ENCODE peak calls at places on chromosomes 2 and 18, in five cellular contexts. One of them, this sample, is unnamed.

GRCh38 chr2:171235262-171235881 is 74.7 kb upstream of the TLK1 start:
- DNase-seq in HL-60: no peak
- DNase-seq in AG04450: no peak
- DNase-seq in ovary: no peak
- DNase-seq in PC-3: no peak
- DNase-seq in this sample: no peak

GRCh38 chr2:21415234-21415633 is 291.5 kb downstream of the TDRD15 start:
- DNase-seq in AG04450: no peak
- DNase-seq in PC-3: no peak
- DNase-seq in ovary: no peak
- DNase-seq in HL-60: no peak
- DNase-seq in this sample: no peak

GRCh38 chr2:239195992-239196391 is 204.8 kb downstream of the HDAC4 start:
- DNase-seq in ovary: no peak
- DNase-seq in AG04450: no peak
- DNase-seq in PC-3: no peak
- DNase-seq in HL-60: no peak
- DNase-seq in this sample: no peak

GRCh38 chr18:3603460-3604259 is 153.7 kb downstream of the TGIF1 start:
- DNase-seq in ovary: no peak
- DNase-seq in HL-60: peak; percentile 59
- DNase-seq in PC-3: peak; percentile 94
- DNase-seq in AG04450: peak; percentile 91
- DNase-seq in this sample: no peak

GRCh38 chr2:54212456-54212855 is 43.6 kb downstream of the TSPYL6 start:
- DNase-seq in HL-60: no peak
- DNase-seq in ovary: no peak
- DNase-seq in PC-3: peak; percentile 60
- DNase-seq in AG04450: peak; percentile 84
- DNase-seq in this sample: no peak

GRCh38 chr2:14700753-14701152 is 68.2 kb downstream of the LRATD1 start:
- DNase-seq in ovary: no peak
- DNase-seq in HL-60: no peak
- DNase-seq in PC-3: peak; percentile 69
- DNase-seq in AG04450: peak; percentile 71
- DNase-seq in this sample: no peak

GRCh38 chr2:232600053-232600773 is 33.2 kb upstream of the EFHD1 start:
- DNase-seq in PC-3: no peak
- DNase-seq in HL-60: no peak
- DNase-seq in AG04450: no peak
- DNase-seq in ovary: no peak
- DNase-seq in this sample: no peak

GRCh38 chr18:73668051-73668450 is 479.6 kb downstream of the FBXO15 start:
- DNase-seq in ovary: no peak
- DNase-seq in PC-3: no peak
- DNase-seq in HL-60: no peak
- DNase-seq in AG04450: no peak
- DNase-seq in this sample: no peak

GRCh38 chr2:197322729-197323720 is 12.4 kb upstream of the ANKRD44 start:
- DNase-seq in HL-60: no peak
- DNase-seq in PC-3: no peak
- DNase-seq in AG04450: no peak
- DNase-seq in ovary: no peak
- DNase-seq in this sample: no peak

GRCh38 chr2:213475433-213475832 is 191.2 kb downstream of the SPAG16 start:
- DNase-seq in HL-60: no peak
- DNase-seq in PC-3: no peak
- DNase-seq in AG04450: no peak
- DNase-seq in ovary: no peak
- DNase-seq in this sample: no peak

GRCh38 chr2:177970670-177971454 is 101.7 kb downstream of the PDE11A start:
- DNase-seq in PC-3: no peak
- DNase-seq in HL-60: no peak
- DNase-seq in ovary: no peak
- DNase-seq in AG04450: no peak
- DNase-seq in this sample: no peak

GRCh38 chr2:20561703-20562454 is 89.0 kb downstream of the HS1BP3 start:
- DNase-seq in PC-3: no peak
- DNase-seq in HL-60: no peak
- DNase-seq in AG04450: no peak
- DNase-seq in ovary: no peak
- DNase-seq in this sample: no peak

GRCh38 chr18:61785588-61785987 is 107.2 kb downstream of the RNF152 start:
- DNase-seq in AG04450: no peak
- DNase-seq in HL-60: no peak
- DNase-seq in PC-3: no peak
- DNase-seq in ovary: no peak
- DNase-seq in this sample: no peak

GRCh38 chr2:2325538-2325937 is 5.5 kb downstream of the MYT1L start:
- DNase-seq in AG04450: no peak
- DNase-seq in PC-3: no peak
- DNase-seq in ovary: no peak
- DNase-seq in HL-60: no peak
- DNase-seq in this sample: no peak

GRCh38 chr18:49459404-49460171 is 857 bp downstream of the DYM start:
- DNase-seq in PC-3: peak; percentile 16
- DNase-seq in ovary: no peak
- DNase-seq in AG04450: no peak
- DNase-seq in HL-60: peak; percentile 40
- DNase-seq in this sample: no peak

GRCh38 chr2:201909961-201910361 is 103.6 kb downstream of the CDK15 start:
- DNase-seq in ovary: no peak
- DNase-seq in AG04450: no peak
- DNase-seq in HL-60: peak; percentile 42
- DNase-seq in PC-3: no peak
- DNase-seq in this sample: no peak

GRCh38 chr2:216596234-216596985 is 36.8 kb upstream of the IGFBP2 start:
- DNase-seq in AG04450: peak; percentile 67
- DNase-seq in PC-3: peak; percentile 25
- DNase-seq in HL-60: no peak
- DNase-seq in ovary: no peak
- DNase-seq in this sample: no peak

GRCh38 chr2:54558188-54558975 is 102.3 kb downstream of the SPTBN1 start:
- DNase-seq in ovary: peak; percentile 55
- DNase-seq in PC-3: peak; percentile 74
- DNase-seq in AG04450: no peak
- DNase-seq in HL-60: peak; percentile 85
- DNase-seq in this sample: peak; percentile 70

GRCh38 chr18:12744103-12744502 is 41.3 kb downstream of the PSMG2 start:
- DNase-seq in HL-60: peak; percentile 23
- DNase-seq in PC-3: peak; percentile 92
- DNase-seq in ovary: no peak
- DNase-seq in AG04450: peak; percentile 47
- DNase-seq in this sample: no peak

GRCh38 chr2:240424341-240425235 is 10.9 kb upstream of the GPC1 start:
- DNase-seq in PC-3: no peak
- DNase-seq in HL-60: no peak
- DNase-seq in AG04450: no peak
- DNase-seq in ovary: peak; percentile 15
- DNase-seq in this sample: peak; percentile 62

GRCh38 chr18:35174093-35174731 is 66.6 kb upstream of the ZNF397 start:
- DNase-seq in HL-60: peak; percentile 72
- DNase-seq in PC-3: no peak
- DNase-seq in ovary: no peak
- DNase-seq in AG04450: no peak
- DNase-seq in this sample: no peak

GRCh38 chr2:29363111-29363510 is 247.9 kb downstream of the CLIP4 start:
- DNase-seq in ovary: no peak
- DNase-seq in PC-3: no peak
- DNase-seq in HL-60: no peak
- DNase-seq in AG04450: no peak
- DNase-seq in this sample: no peak

GRCh38 chr2:213316001-213316735 is 31.9 kb downstream of the SPAG16 start:
- DNase-seq in PC-3: peak; percentile 78
- DNase-seq in ovary: no peak
- DNase-seq in HL-60: no peak
- DNase-seq in AG04450: no peak
- DNase-seq in this sample: no peak

GRCh38 chr2:126909366-126909765 is 10.7 kb downstream of the TEX51 start:
- DNase-seq in PC-3: no peak
- DNase-seq in HL-60: no peak
- DNase-seq in ovary: no peak
- DNase-seq in AG04450: no peak
- DNase-seq in this sample: no peak

GRCh38 chr18:9135912-9136314 is 668 bp upstream of the ANKRD12 start:
- DNase-seq in PC-3: peak; percentile 64
- DNase-seq in HL-60: peak; percentile 60
- DNase-seq in AG04450: no peak
- DNase-seq in ovary: no peak
- DNase-seq in this sample: no peak

GRCh38 chr2:133884739-133885381 is 316.6 kb upstream of the NCKAP5 start:
- DNase-seq in PC-3: peak; percentile 54
- DNase-seq in HL-60: no peak
- DNase-seq in ovary: no peak
- DNase-seq in AG04450: no peak
- DNase-seq in this sample: no peak
- TF ChIP-seq CTCF in PC-3: peak; percentile 68
- TF ChIP-seq CTCF in HL-60: no peak
- TF ChIP-seq CTCF in ovary: no peak
- TF ChIP-seq CTCF in AG04450: peak; percentile 48
- TF ChIP-seq CTCF in this sample: no peak

DNA sequence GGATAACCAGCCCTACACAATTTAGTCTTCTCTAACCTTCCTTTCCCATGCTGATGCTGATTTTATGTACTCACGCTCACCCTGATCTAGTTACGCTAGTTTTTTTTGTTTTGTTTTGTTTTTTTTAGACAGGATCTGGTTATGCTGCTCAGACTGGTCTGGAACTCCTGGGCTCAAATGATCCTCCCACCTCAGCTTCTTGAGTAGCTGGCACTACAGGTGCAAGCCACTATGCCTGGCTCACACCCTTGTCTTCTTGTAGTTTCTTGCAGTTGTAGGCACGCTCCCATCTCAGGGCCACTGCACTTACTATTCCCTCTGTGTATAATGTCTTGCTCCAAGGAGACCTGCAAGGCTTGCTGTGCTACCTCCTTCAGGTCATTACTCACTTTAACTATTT is 6.2 kb downstream of the PELI1 start:
- DNase-seq in ovary: no peak
- DNase-seq in AG04450: no peak
- DNase-seq in HL-60: no peak
- DNase-seq in PC-3: no peak
- DNase-seq in this sample: no peak
- H3K27ac ChIP-seq in ovary: no peak overlapping the region
- H3K27ac ChIP-seq in AG04450: no peak overlapping the region
- H3K27ac ChIP-seq in HL-60: no peak overlapping the region
- H3K27ac ChIP-seq in PC-3: no peak overlapping the region
- H3K27ac ChIP-seq in this sample: no peak overlapping the region

DNA sequence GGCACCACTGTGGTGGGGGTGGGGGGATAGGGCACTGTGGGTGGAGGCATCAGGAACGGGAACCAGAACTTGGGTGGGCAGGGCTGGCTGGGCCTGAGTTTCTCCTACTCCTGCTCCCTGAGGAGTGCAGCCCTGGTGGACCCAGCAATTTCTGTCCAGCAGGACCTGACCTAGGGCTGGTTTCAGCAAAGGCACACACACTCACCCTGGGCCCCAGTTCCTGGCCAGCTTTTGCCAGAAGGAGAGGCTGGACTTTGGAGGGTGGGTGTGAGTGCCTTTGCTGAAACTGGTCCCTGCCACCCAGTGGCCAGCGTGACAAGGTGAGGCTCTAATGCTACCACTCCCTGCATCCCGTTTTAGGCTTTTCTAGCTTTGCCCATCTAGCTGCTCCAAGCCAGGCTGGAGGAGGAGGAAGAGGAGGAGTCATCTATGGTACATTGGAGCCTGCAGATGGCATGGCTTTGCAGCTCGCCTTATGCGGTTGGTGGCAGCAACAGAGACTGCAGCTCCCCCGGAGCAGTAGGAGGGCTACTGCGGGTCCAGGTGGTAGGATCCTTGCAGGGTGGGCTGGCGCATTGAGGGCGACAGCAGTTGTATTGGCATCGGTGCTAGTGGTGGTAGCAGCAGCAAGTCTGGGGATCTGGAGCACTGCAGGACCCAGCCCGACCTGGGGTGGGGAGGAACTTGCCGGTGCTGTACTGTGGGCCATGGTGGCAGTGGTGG is 40.4 kb upstream of the IMP4 start:
- DNase-seq in PC-3: no peak
- DNase-seq in ovary: no peak
- DNase-seq in AG04450: no peak
- DNase-seq in HL-60: no peak
- DNase-seq in this sample: no peak
- TF ChIP-seq CTCF in PC-3: no peak
- TF ChIP-seq CTCF in ovary: no peak
- TF ChIP-seq CTCF in AG04450: no peak
- TF ChIP-seq CTCF in HL-60: no peak
- TF ChIP-seq CTCF in this sample: no peak

GRCh38 chr2:231197741-231198290 is 615 bp upstream of the ARMC9 start:
- DNase-seq in PC-3: no peak
- DNase-seq in HL-60: no peak
- DNase-seq in ovary: no peak
- DNase-seq in AG04450: no peak
- DNase-seq in this sample: no peak

GRCh38 chr2:231200805-231201474 is 2.5 kb downstream of the ARMC9 start:
- DNase-seq in HL-60: no peak
- DNase-seq in PC-3: peak; percentile 85
- DNase-seq in ovary: no peak
- DNase-seq in AG04450: no peak
- DNase-seq in this sample: no peak

GRCh38 chr2:231199219-231199618 is 788 bp downstream of the ARMC9 start:
- DNase-seq in PC-3: peak; percentile 49
- DNase-seq in AG04450: no peak
- DNase-seq in HL-60: no peak
- DNase-seq in ovary: no peak
- DNase-seq in this sample: no peak

GRCh38 chr2:231196592-231196991 is 1.8 kb upstream of the ARMC9 start:
- DNase-seq in ovary: no peak
- DNase-seq in PC-3: no peak
- DNase-seq in HL-60: no peak
- DNase-seq in AG04450: no peak
- DNase-seq in this sample: no peak

DNA sequence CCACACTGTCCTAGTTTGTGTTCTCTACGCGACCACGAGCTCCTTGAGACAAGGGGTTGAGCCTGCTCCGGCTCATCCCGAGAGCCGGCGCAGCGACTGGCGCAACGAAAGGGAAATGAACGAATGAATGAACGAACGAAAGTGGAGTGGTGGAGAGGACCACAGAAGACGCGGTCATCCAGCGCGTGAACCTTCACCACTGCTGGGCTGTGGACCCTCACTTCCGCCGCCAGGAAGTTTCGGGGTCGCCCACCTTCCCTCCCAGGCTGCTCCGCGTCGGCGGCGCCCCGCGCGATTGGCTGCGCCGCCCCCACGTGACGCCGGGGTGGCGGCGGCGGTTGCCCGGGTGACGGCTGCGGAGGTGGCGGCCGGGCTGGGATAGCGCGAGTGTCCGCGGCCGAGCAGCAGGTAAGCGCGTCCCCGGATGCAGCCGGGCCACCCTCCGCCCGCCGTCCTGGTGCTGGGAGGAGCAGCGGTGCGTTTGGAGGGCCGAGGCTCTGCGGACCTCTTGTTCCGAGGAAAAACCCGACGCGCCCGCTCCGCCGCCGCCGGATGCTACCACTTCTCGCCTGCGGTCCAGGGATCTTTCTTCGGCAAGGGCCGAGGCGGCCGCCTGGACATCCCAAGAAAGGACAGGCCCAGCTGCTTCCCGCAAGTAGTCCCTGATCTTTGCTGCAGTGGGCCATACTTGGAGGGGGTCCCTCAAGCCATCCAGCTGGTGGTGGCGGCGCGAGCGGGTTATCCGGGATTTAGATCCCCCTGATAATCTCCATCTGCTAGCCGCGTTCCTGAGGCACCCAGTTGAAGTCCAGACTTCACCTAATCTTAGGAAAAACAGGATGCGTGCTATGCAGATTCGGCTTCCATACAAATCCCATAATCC is at the start of gene ARMC9:
- DNase-seq in AG04450: no peak
- DNase-seq in PC-3: peak; percentile 72
- DNase-seq in ovary: peak; percentile 86
- DNase-seq in HL-60: peak; percentile 46
- DNase-seq in this sample: peak; percentile 75
- H3K27ac ChIP-seq in AG04450: peak within 1 kb of the TSS; percentile 57
- H3K27ac ChIP-seq in PC-3: peak within 1 kb of the TSS; percentile 12
- H3K27ac ChIP-seq in ovary: peak within 1 kb of the TSS; percentile 72
- H3K27ac ChIP-seq in HL-60: no peak within 1 kb of the TSS
- H3K27ac ChIP-seq in this sample: peak within 1 kb of the TSS; percentile 30

This sample was measured in psoas muscle.